ENCODE peak calls at places on chromosome 15, in five cellular contexts. F, W, V, B and M are unnamed samples.

GRCh38 chr15:20341901-20342605 is 199.5 kb downstream of the GOLGA6L6 start:
- DNase-seq in F (peak; percentile 86), W (no peak), V (peak; percentile 53), B (peak; percentile 58), M (peak; percentile 77)

GRCh38 chr15:92693922-92694331 is 38.4 kb upstream of the FAM174B start:
- DNase-seq in F (no peak), W (peak; percentile 19), V (peak; percentile 71), B (no peak), M (no peak)

GRCh38 chr15:31325432-31325975 is 1.1 kb upstream of the KLF13 start:
- DNase-seq in F (no peak), W (no peak), V (peak; percentile 47), B (peak; percentile 51), M (peak; percentile 76)

GRCh38 chr15:39135989-39136388 is 444.9 kb upstream of the THBS1 start:
- DNase-seq in F (no peak), W (peak; percentile 97), V (no peak), B (no peak), M (no peak)

GRCh38 chr15:36766449-36766848 is 187.0 kb downstream of the CDIN1 start:
- DNase-seq in F (no peak), W (no peak), V (no peak), B (no peak), M (no peak)

GRCh38 chr15:87619161-87619960 is 637.2 kb downstream of the NTRK3 start:
- DNase-seq in F (no peak), W (peak; percentile 28), V (no peak), B (no peak), M (no peak)

GRCh38 chr15:34637305-34637704 is 53.9 kb upstream of the GOLGA8B start:
- DNase-seq in F (no peak), W (no peak), V (no peak), B (no peak), M (no peak)

GRCh38 chr15:45573961-45574629 is 13.1 kb upstream of the BLOC1S6 start:
- DNase-seq in F (no peak), W (peak; percentile 25), V (peak; percentile 92), B (no peak), M (no peak)

GRCh38 chr15:82950746-82951370 is 1.7 kb downstream of the HOMER2 start:
- DNase-seq in F (no peak), W (no peak), V (no peak), B (no peak), M (no peak)

GRCh38 chr15:77915261-77915960 is 162.1 kb downstream of the TBC1D2B start:
- DNase-seq in F (peak; percentile 33), W (no peak), V (peak; percentile 7), B (no peak), M (peak; percentile 29)

GRCh38 chr15:59111267-59111666 is 6.3 kb downstream of the CCNB2 start:
- DNase-seq in F (no peak), W (no peak), V (no peak), B (no peak), M (no peak)

GRCh38 chr15:60397772-60398445 is at the start of gene ANXA2:
- DNase-seq in F (peak; percentile 90), W (peak; percentile 88), V (peak; percentile 69), B (peak; percentile 85), M (peak; percentile 91)

GRCh38 chr15:58951388-58952060 is 18.0 kb upstream of the SLTM start:
- DNase-seq in F (no peak), W (peak; percentile 91), V (no peak), B (no peak), M (no peak)

GRCh38 chr15:92393994-92394326 is 279 bp downstream of the ST8SIA2 start:
- DNase-seq in F (no peak), W (no peak), V (peak; percentile 42), B (no peak), M (no peak)

GRCh38 chr15:83305696-83306291 is 21.3 kb upstream of the BNC1 start:
- DNase-seq in F (no peak), W (no peak), V (peak; percentile 36), B (no peak), M (no peak)

GRCh38 chr15:36177590-36178281 is 401.7 kb upstream of the CDIN1 start:
- DNase-seq in F (no peak), W (peak; percentile 47), V (no peak), B (no peak), M (no peak)

GRCh38 chr15:101276501-101277037 is 716 bp downstream of the SELENOS start:
- DNase-seq in F (no peak), W (peak; percentile 41), V (no peak), B (no peak), M (no peak)

GRCh38 chr15:77421370-77421700 is 647 bp downstream of the HMG20A start:
- DNase-seq in F (no peak), W (no peak), V (no peak), B (no peak), M (no peak)